ENCODE peak calls at places on chromosome X, in five cellular contexts. R is D341Med; E is spleen; B is G401; Z is activated T-cell treated with anti-CD3 and anti-CD28 coated beads, Interleukin-2, amount 50 U/mL, for 72 hours. Y is an unnamed sample.

GRCh38 chrX:155071694-155072215 is 447 bp downstream of the BRCC3 start:
- DNase-seq in Z (no peak), B (no peak), E (peak; percentile 88), R (no peak), Y (no peak)

GRCh38 chrX:45710081-45710801 is 509.6 kb upstream of the DIPK2B start:
- DNase-seq in E (no peak), R (no peak), Z (peak; percentile 77), B (no peak), Y (no peak)

GRCh38 chrX:136417806-136418205 is 69.9 kb upstream of the BRS3 start:
- DNase-seq in Z (no peak), E (no peak), B (no peak), R (no peak), Y (no peak)

GRCh38 chrX:101462892-101463291 is 22.4 kb upstream of the ARMCX4 start:
- DNase-seq in R (no peak), B (peak; percentile 21), Z (no peak), E (no peak), Y (no peak)

GRCh38 chrX:1397001-1397400 is 5.1 kb upstream of the SLC25A6 start:
- DNase-seq in R (no peak), E (peak; percentile 62), Z (no peak), B (no peak), Y (no peak)

GRCh38 chrX:49951524-49952193 is 29.3 kb downstream of the CLCN5 start:
- DNase-seq in Z (no peak), E (no peak), B (peak; percentile 53), R (no peak), Y (no peak)

GRCh38 chrX:106894392-106894909 is 8.7 kb downstream of the RIPPLY1 start:
- DNase-seq in E (no peak), R (peak; percentile 67), B (peak; percentile 55), Z (peak; percentile 56), Y (peak; percentile 68)

GRCh38 chrX:149909324-149910177 is 19.8 kb upstream of the HSFX4 start:
- DNase-seq in E (no peak), Z (peak; percentile 34), B (no peak), R (no peak), Y (no peak)

GRCh38 chrX:77900688-77901087 is 1.4 kb downstream of the COX7B start:
- DNase-seq in E (no peak), R (no peak), B (no peak), Z (no peak), Y (no peak)

GRCh38 chrX:153635388-153635787 is 11.6 kb upstream of the DUSP9 start:
- DNase-seq in E (peak; percentile 58), R (peak; percentile 3), Z (no peak), B (no peak), Y (no peak)

GRCh38 chrX:30151964-30152363 is 63.4 kb upstream of the MAGEB2 start:
- DNase-seq in Z (no peak), R (no peak), E (no peak), B (no peak), Y (no peak)

GRCh38 chrX:136450050-136450830 is 37.5 kb upstream of the BRS3 start:
- DNase-seq in E (no peak), Z (no peak), R (no peak), B (no peak), Y (no peak)

GRCh38 chrX:2928583-2929434 is at the start of gene ARSD:
- DNase-seq in E (peak; percentile 95), R (peak; percentile 35), B (peak; percentile 12), Z (peak; percentile 58), Y (no peak)

GRCh38 chrX:2457289-2458133 is 43.3 kb downstream of the DHRSX start:
- DNase-seq in E (no peak), Z (no peak), B (peak; percentile 69), R (no peak), Y (no peak)

GRCh38 chrX:1686642-1687041 is 71.8 kb downstream of the ASMT start:
- DNase-seq in E (no peak), R (no peak), B (no peak), Z (no peak), Y (no peak)

GRCh38 chrX:25737540-25737939 is 400.6 kb upstream of the MAGEB18 start:
- DNase-seq in B (no peak), E (no peak), Z (no peak), R (no peak), Y (no peak)

GRCh38 chrX:154371771-154372300 is 2.6 kb downstream of the FLNA start:
- DNase-seq in Z (no peak), B (no peak), E (no peak), R (no peak), Y (no peak)

GRCh38 chrX:18955676-18956075 is 28.2 kb downstream of the PHKA2 start:
- DNase-seq in Z (no peak), R (no peak), E (no peak), B (no peak), Y (no peak)

GRCh38 chrX:39167791-39168190 is 366.5 kb downstream of the MID1IP1 start:
- DNase-seq in B (no peak), Z (peak; percentile 28), R (no peak), E (no peak), Y (no peak)

GRCh38 chrX:107483976-107484726 is 34.7 kb downstream of the FRMPD3 start:
- DNase-seq in E (no peak), Z (no peak), R (no peak), B (peak; percentile 40), Y (peak; percentile 88)

GRCh38 chrX:112147206-112147605 is 64.6 kb upstream of the TRPC5 start:
- DNase-seq in B (peak; percentile 0), E (no peak), Z (no peak), R (peak; percentile 42), Y (peak; percentile 45)

GRCh38 chrX:38260231-38260630 is 39.6 kb upstream of the SRPX start:
- DNase-seq in B (peak; percentile 2), R (peak; percentile 48), E (no peak), Z (peak; percentile 2), Y (peak; percentile 44)

Y was measured in WERI-Rb-1.